ENCODE peak calls at places on chromosomes 2 and 18, in nine cellular contexts. B is hepatocyte, M is psoas muscle, Z is ovary, R is upper lobe of right lung, O is adipocyte, E is transverse colon, L is fibroblast of lung, F is BE2C. A is an unnamed sample.

GRCh38 chr18:44943201-44943881 is 262.7 kb downstream of the SETBP1 start:
- DNase-seq in B (peak; percentile 28), E (no peak), M (no peak), L (no peak), Z (no peak), F (no peak), O (peak; percentile 73), R (no peak), A (no peak)

GRCh38 chr2:11938196-11938595 is 191.8 kb downstream of the LPIN1 start:
- DNase-seq in F (no peak), O (no peak), Z (peak; percentile 69), M (no peak), L (peak; percentile 79), B (no peak), R (no peak), E (peak; percentile 41), A (peak; percentile 80)

GRCh38 chr18:33761363-33761762 is 183.3 kb downstream of the ASXL3 start:
- DNase-seq in M (no peak), B (peak; percentile 36), L (peak; percentile 68), R (no peak), E (no peak), F (no peak), O (peak; percentile 61), Z (peak; percentile 15), A (peak; percentile 8)

GRCh38 chr18:22871809-22872525 is 61.2 kb upstream of the RBBP8 start:
- DNase-seq in F (peak; percentile 51), O (peak; percentile 3), B (no peak), L (peak; percentile 5), Z (no peak), M (no peak), E (no peak), R (no peak), A (no peak)

GRCh38 chr2:197453914-197454398 is 604 bp downstream of the COQ10B start:
- DNase-seq in Z (no peak), F (peak; percentile 69), R (no peak), B (no peak), O (no peak), L (peak; percentile 94), M (no peak), E (peak; percentile 77), A (no peak)

GRCh38 chr2:27288610-27289009 is 6.4 kb downstream of the TRIM54 start:
- DNase-seq in L (no peak), Z (no peak), M (no peak), O (no peak), R (no peak), E (no peak), B (no peak), F (no peak), A (no peak)

GRCh38 chr18:61972389-61973264 is 79.8 kb upstream of the RNF152 start:
- DNase-seq in F (no peak), L (no peak), R (no peak), B (no peak), E (no peak), O (no peak), Z (no peak), M (no peak), A (no peak)

GRCh38 chr2:197838036-197838435 is 33.6 kb downstream of the PLCL1 start:
- DNase-seq in E (no peak), L (peak; percentile 81), F (no peak), B (no peak), M (no peak), R (no peak), O (peak; percentile 59), Z (peak; percentile 7), A (no peak)

GRCh38 chr2:134137182-134137595 is 116.7 kb upstream of the MGAT5 start:
- DNase-seq in L (peak; percentile 40), R (peak; percentile 73), E (no peak), Z (no peak), M (no peak), O (peak; percentile 69), F (no peak), B (no peak), A (no peak)

GRCh38 chr2:212683346-212683745 is 144.7 kb upstream of the ERBB4 start:
- DNase-seq in F (no peak), R (no peak), B (no peak), Z (no peak), O (peak; percentile 49), L (peak; percentile 8), M (no peak), E (no peak), A (no peak)

GRCh38 chr18:10135302-10135926 is 221.6 kb downstream of the VAPA start:
- DNase-seq in E (no peak), L (no peak), Z (no peak), O (no peak), R (no peak), B (no peak), F (no peak), M (no peak), A (no peak)

GRCh38 chr2:224772494-224772893 is 56.3 kb upstream of the CCDC195 start:
- DNase-seq in Z (no peak), F (no peak), M (no peak), R (no peak), B (no peak), O (no peak), E (no peak), L (no peak), A (no peak)

GRCh38 chr18:8117008-8117376 is 492.2 kb upstream of the RAB12 start:
- DNase-seq in E (no peak), B (no peak), R (no peak), O (peak; percentile 37), Z (no peak), M (no peak), F (no peak), L (peak; percentile 28), A (no peak)

GRCh38 chr2:120978359-120979050 is 242.8 kb downstream of the GLI2 start:
- DNase-seq in M (no peak), F (no peak), R (peak; percentile 52), B (no peak), L (no peak), E (no peak), O (no peak), Z (no peak), A (no peak)
- H3K4me1 ChIP-seq in M (no peaks in the 10 kb centered on the region), F (no peaks in the 10 kb centered on the region), R (no peaks in the 10 kb centered on the region), B (no peaks in the 10 kb centered on the region), L (no peaks in the 10 kb centered on the region), E (no peaks in the 10 kb centered on the region), O (no peaks in the 10 kb centered on the region), Z (peaks cover 10% of the 10 kb centered on the region), A (no peaks in the 10 kb centered on the region)

GRCh38 chr2:218236829-218237228 is 19.8 kb downstream of the ARPC2 start:
- DNase-seq in Z (no peak), L (no peak), E (no peak), O (no peak), B (no peak), R (no peak), M (no peak), F (no peak), A (no peak)
- H3K36me3 ChIP-seq in Z (no peaks in the 10 kb centered on the region), L (peaks cover 8% of the 10 kb centered on the region), E (peaks cover 58% of the 10 kb centered on the region), O (peaks cover 97% of the 10 kb centered on the region), B (peaks cover 4% of the 10 kb centered on the region), R (peaks cover 100% of the 10 kb centered on the region), M (peaks cover 100% of the 10 kb centered on the region), F (peaks cover 83% of the 10 kb centered on the region), A (peaks cover 100% of the 10 kb centered on the region)

GRCh38 chr18:13379930-13380665 is 161.5 kb downstream of the LDLRAD4 start:
- DNase-seq in F (no peak), R (no peak), M (no peak), L (no peak), O (no peak), Z (no peak), E (no peak), B (no peak), A (peak; percentile 58)
- H3K4me1 ChIP-seq in F (no peaks in the 10 kb centered on the region), R (peaks cover 19% of the 10 kb centered on the region), M (peaks cover 58% of the 10 kb centered on the region), L (peaks cover 6% of the 10 kb centered on the region), O (peaks cover 8% of the 10 kb centered on the region), Z (peaks cover 6% of the 10 kb centered on the region), E (peaks cover 36% of the 10 kb centered on the region), B (no peaks in the 10 kb centered on the region), A (peaks cover 69% of the 10 kb centered on the region)

DNA sequence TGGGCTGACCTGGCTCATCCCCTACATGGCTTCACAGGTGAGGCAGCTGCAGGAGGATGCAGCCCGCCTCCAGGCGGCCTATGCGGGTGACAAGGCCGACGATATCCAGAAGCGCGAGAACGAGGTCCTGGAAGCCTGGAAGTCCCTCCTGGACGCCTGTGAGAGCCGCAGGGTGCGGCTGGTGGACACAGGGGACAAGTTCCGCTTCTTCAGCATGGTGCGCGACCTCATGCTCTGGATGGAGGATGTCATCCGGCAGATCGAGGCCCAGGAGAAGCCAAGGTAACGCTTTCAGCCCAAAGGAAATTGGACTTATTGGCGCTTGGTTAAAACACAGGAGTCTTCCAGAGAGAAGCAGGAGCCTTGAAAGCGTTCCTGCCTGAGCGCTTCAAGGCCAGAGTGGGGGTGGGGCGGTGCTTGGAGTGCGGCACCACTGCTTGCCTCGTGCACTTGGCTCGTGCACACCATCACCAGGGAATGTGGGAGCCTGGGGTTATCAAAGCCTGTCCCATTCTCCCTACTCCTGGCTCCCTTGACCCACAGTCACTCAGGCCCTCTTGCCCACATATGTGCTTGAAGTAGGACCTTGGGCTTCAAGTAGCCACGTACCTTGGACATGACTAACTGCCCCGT is 69.8 kb upstream of the EML6 start:
- DNase-seq in B (no peak), Z (peak; percentile 48), R (no peak), L (no peak), O (no peak), E (no peak), F (no peak), M (no peak), A (no peak)
- H3K36me3 ChIP-seq in B (no peaks in the 10 kb centered on the region), Z (no peaks in the 10 kb centered on the region), R (peaks cover 100% of the 10 kb centered on the region), L (peaks cover 23% of the 10 kb centered on the region), O (peaks cover 97% of the 10 kb centered on the region), E (peaks cover 84% of the 10 kb centered on the region), F (peaks cover 46% of the 10 kb centered on the region), M (peaks cover 100% of the 10 kb centered on the region), A (peaks cover 100% of the 10 kb centered on the region)